ENCODE peak calls at places on chromosome 15, in seven cellular contexts. One of them, this sample, is unnamed.

GRCh38 chr15:37682304-37682703 is 252.1 kb upstream of the TMCO5A start:
- DNase-seq in HepG2: peak; percentile 5
- DNase-seq in GM12878: no peak
- DNase-seq in HCT116: peak; percentile 16
- DNase-seq in K562: no peak
- DNase-seq in H1: no peak
- DNase-seq in SK-N-SH: no peak
- DNase-seq in this sample: no peak

GRCh38 chr15:73685981-73686380 is 1.8 kb downstream of the CD276 start:
- DNase-seq in K562: no peak
- DNase-seq in GM12878: no peak
- DNase-seq in SK-N-SH: no peak
- DNase-seq in HCT116: no peak
- DNase-seq in HepG2: no peak
- DNase-seq in H1: no peak
- DNase-seq in this sample: no peak

GRCh38 chr15:40043927-40044716 is 5.1 kb upstream of the SRP14 start:
- DNase-seq in K562: no peak
- DNase-seq in H1: no peak
- DNase-seq in GM12878: no peak
- DNase-seq in SK-N-SH: no peak
- DNase-seq in HepG2: no peak
- DNase-seq in HCT116: no peak
- DNase-seq in this sample: no peak

GRCh38 chr15:81666828-81667227 is 292.8 kb upstream of the TMC3 start:
- DNase-seq in HepG2: no peak
- DNase-seq in HCT116: no peak
- DNase-seq in GM12878: peak; percentile 16
- DNase-seq in SK-N-SH: no peak
- DNase-seq in K562: no peak
- DNase-seq in H1: no peak
- DNase-seq in this sample: no peak

GRCh38 chr15:57697588-57697987 is 8.9 kb upstream of the POLR2M start:
- DNase-seq in HCT116: no peak
- DNase-seq in GM12878: no peak
- DNase-seq in H1: no peak
- DNase-seq in HepG2: no peak
- DNase-seq in SK-N-SH: no peak
- DNase-seq in K562: no peak
- DNase-seq in this sample: no peak

GRCh38 chr15:86743283-86743903 is 663.7 kb downstream of the AGBL1 start:
- DNase-seq in SK-N-SH: peak; percentile 3
- DNase-seq in K562: peak; percentile 8
- DNase-seq in H1: peak; percentile 82
- DNase-seq in HCT116: no peak
- DNase-seq in GM12878: no peak
- DNase-seq in HepG2: peak; percentile 1
- DNase-seq in this sample: peak; percentile 65

GRCh38 chr15:85755942-85756341 is 38.8 kb downstream of the KLHL25 start:
- DNase-seq in HCT116: no peak
- DNase-seq in K562: no peak
- DNase-seq in H1: no peak
- DNase-seq in HepG2: no peak
- DNase-seq in SK-N-SH: no peak
- DNase-seq in GM12878: no peak
- DNase-seq in this sample: no peak

GRCh38 chr15:69887018-69887417 is 210.7 kb downstream of the TLE3 start:
- DNase-seq in SK-N-SH: no peak
- DNase-seq in K562: no peak
- DNase-seq in GM12878: no peak
- DNase-seq in HepG2: no peak
- DNase-seq in HCT116: no peak
- DNase-seq in H1: no peak
- DNase-seq in this sample: no peak

GRCh38 chr15:64163662-64164362 is 990 bp upstream of the PPIB start:
- DNase-seq in K562: no peak
- DNase-seq in HCT116: no peak
- DNase-seq in SK-N-SH: no peak
- DNase-seq in GM12878: no peak
- DNase-seq in HepG2: peak; percentile 62
- DNase-seq in H1: no peak
- DNase-seq in this sample: no peak

GRCh38 chr15:75349851-75350588 is 3.2 kb downstream of the NEIL1 start:
- DNase-seq in SK-N-SH: no peak
- DNase-seq in HepG2: no peak
- DNase-seq in GM12878: peak; percentile 73
- DNase-seq in K562: no peak
- DNase-seq in HCT116: no peak
- DNase-seq in H1: no peak
- DNase-seq in this sample: no peak

GRCh38 chr15:100092034-100092433 is 249.7 kb downstream of the ADAMTS17 start:
- DNase-seq in GM12878: no peak
- DNase-seq in H1: no peak
- DNase-seq in SK-N-SH: no peak
- DNase-seq in HCT116: no peak
- DNase-seq in K562: no peak
- DNase-seq in HepG2: no peak
- DNase-seq in this sample: no peak

GRCh38 chr15:66069751-66070150 is 183.8 kb downstream of the MEGF11 start:
- DNase-seq in H1: no peak
- DNase-seq in GM12878: no peak
- DNase-seq in K562: no peak
- DNase-seq in HCT116: no peak
- DNase-seq in SK-N-SH: no peak
- DNase-seq in HepG2: no peak
- DNase-seq in this sample: no peak

GRCh38 chr15:46126581-46126980 is 491.8 kb downstream of the SQOR start:
- DNase-seq in SK-N-SH: no peak
- DNase-seq in K562: no peak
- DNase-seq in GM12878: no peak
- DNase-seq in HepG2: no peak
- DNase-seq in H1: no peak
- DNase-seq in HCT116: no peak
- DNase-seq in this sample: no peak

GRCh38 chr15:84973492-84974460 is 7.9 kb upstream of the PDE8A start:
- DNase-seq in GM12878: no peak
- DNase-seq in K562: no peak
- DNase-seq in HCT116: no peak
- DNase-seq in HepG2: no peak
- DNase-seq in SK-N-SH: no peak
- DNase-seq in H1: no peak
- DNase-seq in this sample: no peak

GRCh38 chr15:77864211-77865105 is 213.1 kb downstream of the TBC1D2B start:
- DNase-seq in HCT116: no peak
- DNase-seq in HepG2: no peak
- DNase-seq in K562: no peak
- DNase-seq in H1: no peak
- DNase-seq in GM12878: no peak
- DNase-seq in SK-N-SH: no peak
- DNase-seq in this sample: no peak

GRCh38 chr15:67091073-67091965 is 25.9 kb downstream of the SMAD3 start:
- DNase-seq in HepG2: no peak
- DNase-seq in GM12878: peak; percentile 80
- DNase-seq in HCT116: peak; percentile 90
- DNase-seq in K562: peak; percentile 85
- DNase-seq in H1: no peak
- DNase-seq in SK-N-SH: peak; percentile 81
- DNase-seq in this sample: no peak

GRCh38 chr15:60840306-60840702 is 361.4 kb upstream of the ICE2 start:
- DNase-seq in H1: no peak
- DNase-seq in HCT116: no peak
- DNase-seq in GM12878: no peak
- DNase-seq in K562: no peak
- DNase-seq in HepG2: no peak
- DNase-seq in SK-N-SH: no peak
- DNase-seq in this sample: no peak

GRCh38 chr15:66294932-66295235 is 1.5 kb downstream of the DIS3L start:
- DNase-seq in H1: no peak
- DNase-seq in HCT116: no peak
- DNase-seq in K562: no peak
- DNase-seq in SK-N-SH: no peak
- DNase-seq in GM12878: no peak
- DNase-seq in HepG2: no peak
- DNase-seq in this sample: no peak

GRCh38 chr15:94083467-94083991 is 147.8 kb upstream of the MCTP2 start:
- DNase-seq in GM12878: no peak
- DNase-seq in SK-N-SH: no peak
- DNase-seq in HCT116: no peak
- DNase-seq in H1: no peak
- DNase-seq in HepG2: no peak
- DNase-seq in K562: no peak
- DNase-seq in this sample: peak; percentile 25

GRCh38 chr15:57251941-57252340 is 124.4 kb upstream of the CGNL1 start:
- DNase-seq in HCT116: no peak
- DNase-seq in K562: no peak
- DNase-seq in HepG2: no peak
- DNase-seq in H1: no peak
- DNase-seq in SK-N-SH: no peak
- DNase-seq in GM12878: no peak
- DNase-seq in this sample: no peak

GRCh38 chr15:96330064-96330449 is 443 bp upstream of the NR2F2 start:
- DNase-seq in SK-N-SH: no peak
- DNase-seq in H1: peak; percentile 81
- DNase-seq in HepG2: no peak
- DNase-seq in GM12878: no peak
- DNase-seq in HCT116: peak; percentile 51
- DNase-seq in K562: no peak
- DNase-seq in this sample: no peak

GRCh38 chr15:65396283-65396964 is 18.6 kb upstream of the IGDCC3 start:
- DNase-seq in SK-N-SH: peak; percentile 60
- DNase-seq in K562: no peak
- DNase-seq in HCT116: no peak
- DNase-seq in GM12878: no peak
- DNase-seq in H1: peak; percentile 66
- DNase-seq in HepG2: no peak
- DNase-seq in this sample: no peak

GRCh38 chr15:95298729-95299128 is 1031.8 kb upstream of the NR2F2 start:
- DNase-seq in GM12878: no peak
- DNase-seq in K562: no peak
- DNase-seq in SK-N-SH: no peak
- DNase-seq in HCT116: no peak
- DNase-seq in HepG2: no peak
- DNase-seq in H1: no peak
- DNase-seq in this sample: no peak

GRCh38 chr15:69533504-69533903 is 80.9 kb downstream of the RPLP1 start:
- DNase-seq in H1: no peak
- DNase-seq in GM12878: no peak
- DNase-seq in K562: no peak
- DNase-seq in SK-N-SH: no peak
- DNase-seq in HepG2: no peak
- DNase-seq in HCT116: no peak
- DNase-seq in this sample: no peak

GRCh38 chr15:57322602-57323250 is 53.6 kb upstream of the CGNL1 start:
- DNase-seq in H1: no peak
- DNase-seq in HepG2: no peak
- DNase-seq in GM12878: no peak
- DNase-seq in K562: peak; percentile 39
- DNase-seq in HCT116: no peak
- DNase-seq in SK-N-SH: no peak
- DNase-seq in this sample: no peak

GRCh38 chr15:50330921-50331320 is 24.1 kb downstream of the GABPB1 start:
- DNase-seq in HepG2: no peak
- DNase-seq in SK-N-SH: no peak
- DNase-seq in GM12878: no peak
- DNase-seq in K562: no peak
- DNase-seq in HCT116: no peak
- DNase-seq in H1: no peak
- DNase-seq in this sample: no peak

GRCh38 chr15:59461521-59461920 is 23.5 kb downstream of the FAM81A start:
- DNase-seq in H1: no peak
- DNase-seq in HepG2: no peak
- DNase-seq in K562: no peak
- DNase-seq in HCT116: no peak
- DNase-seq in SK-N-SH: no peak
- DNase-seq in GM12878: no peak
- DNase-seq in this sample: no peak

GRCh38 chr15:66684136-66684681 is 17.8 kb upstream of the SMAD6 start:
- DNase-seq in K562: no peak
- DNase-seq in GM12878: no peak
- DNase-seq in SK-N-SH: no peak
- DNase-seq in H1: no peak
- DNase-seq in HepG2: no peak
- DNase-seq in HCT116: no peak
- DNase-seq in this sample: no peak

GRCh38 chr15:48016865-48017264 is 103.9 kb upstream of the SLC24A5 start:
- DNase-seq in HCT116: no peak
- DNase-seq in GM12878: no peak
- DNase-seq in H1: no peak
- DNase-seq in K562: no peak
- DNase-seq in SK-N-SH: no peak
- DNase-seq in HepG2: no peak
- DNase-seq in this sample: no peak

GRCh38 chr15:40477703-40478269 is 7.0 kb downstream of the CHST14 start:
- DNase-seq in K562: no peak
- DNase-seq in SK-N-SH: no peak
- DNase-seq in GM12878: no peak
- DNase-seq in H1: no peak
- DNase-seq in HCT116: no peak
- DNase-seq in HepG2: no peak
- DNase-seq in this sample: no peak

GRCh38 chr15:98859149-98859548 is 148.4 kb downstream of the PGPEP1L start:
- DNase-seq in K562: no peak
- DNase-seq in HCT116: no peak
- DNase-seq in GM12878: no peak
- DNase-seq in HepG2: no peak
- DNase-seq in SK-N-SH: no peak
- DNase-seq in H1: no peak
- DNase-seq in this sample: no peak
- H3K4me1 ChIP-seq in K562: no peaks in the 10 kb centered on the region
- H3K4me1 ChIP-seq in HCT116: peaks cover 5% of the 10 kb centered on the region
- H3K4me1 ChIP-seq in GM12878: no peaks in the 10 kb centered on the region
- H3K4me1 ChIP-seq in HepG2: peaks cover 46% of the 10 kb centered on the region
- H3K4me1 ChIP-seq in SK-N-SH: peaks cover 34% of the 10 kb centered on the region
- H3K4me1 ChIP-seq in H1: peaks cover 22% of the 10 kb centered on the region
- H3K4me1 ChIP-seq in this sample: peaks cover 6% of the 10 kb centered on the region

GRCh38 chr15:78930577-78931388 is 14.1 kb downstream of the CTSH start:
- DNase-seq in HCT116: peak; percentile 57
- DNase-seq in GM12878: no peak
- DNase-seq in SK-N-SH: peak; percentile 72
- DNase-seq in K562: no peak
- DNase-seq in HepG2: no peak
- DNase-seq in H1: no peak
- DNase-seq in this sample: no peak
- TF ChIP-seq YY1 in HCT116: no peak
- TF ChIP-seq YY1 in GM12878: no peak
- TF ChIP-seq YY1 in SK-N-SH: no peak
- TF ChIP-seq YY1 in K562: no peak
- TF ChIP-seq YY1 in HepG2: no peak
- TF ChIP-seq YY1 in H1: no peak
- TF ChIP-seq YY1 in this sample: no peak

GRCh38 chr15:53978248-53978906 is at the start of gene UNC13C:
- DNase-seq in HepG2: peak; percentile 1
- DNase-seq in HCT116: no peak
- DNase-seq in GM12878: no peak
- DNase-seq in H1: peak; percentile 73
- DNase-seq in K562: no peak
- DNase-seq in SK-N-SH: peak; percentile 30
- DNase-seq in this sample: no peak
- H3K4me3 ChIP-seq in HepG2: peak within 1 kb of the TSS; percentile 33
- H3K4me3 ChIP-seq in HCT116: no peak within 1 kb of the TSS
- H3K4me3 ChIP-seq in GM12878: no peak within 1 kb of the TSS
- H3K4me3 ChIP-seq in H1: peak within 1 kb of the TSS; percentile 20
- H3K4me3 ChIP-seq in K562: no peak within 1 kb of the TSS
- H3K4me3 ChIP-seq in SK-N-SH: peak within 1 kb of the TSS; percentile 35
- H3K4me3 ChIP-seq in this sample: peak within 1 kb of the TSS; percentile 36

GRCh38 chr15:62124176-62124952 is 40.7 kb downstream of the C2CD4B start:
- DNase-seq in SK-N-SH: no peak
- DNase-seq in GM12878: no peak
- DNase-seq in HCT116: no peak
- DNase-seq in HepG2: peak; percentile 49
- DNase-seq in H1: no peak
- DNase-seq in K562: no peak
- DNase-seq in this sample: no peak
- H3K4me1 ChIP-seq in SK-N-SH: peaks cover 5% of the 10 kb centered on the region
- H3K4me1 ChIP-seq in GM12878: no peaks in the 10 kb centered on the region
- H3K4me1 ChIP-seq in HCT116: no peaks in the 10 kb centered on the region
- H3K4me1 ChIP-seq in HepG2: peaks cover 18% of the 10 kb centered on the region
- H3K4me1 ChIP-seq in H1: peaks cover under 1% of the 10 kb centered on the region
- H3K4me1 ChIP-seq in K562: no peaks in the 10 kb centered on the region
- H3K4me1 ChIP-seq in this sample: no peaks in the 10 kb centered on the region